ENCODE peak calls at places on chromosomes 2 and 18, in five cellular contexts. I, D, S, R and J are unnamed samples.

GRCh38 chr2:237182422-237183123 is 96.9 kb downstream of the COPS8 start:
- DNase-seq in I (no peak), D (peak; percentile 90), S (no peak), R (no peak), J (no peak)

GRCh38 chr2:12856934-12857660 is 140.4 kb downstream of the TRIB2 start:
- DNase-seq in I (no peak), D (peak; percentile 74), S (peak; percentile 86), R (no peak), J (peak; percentile 84)

GRCh38 chr2:68188831-68189230 is 31.1 kb downstream of the PNO1 start:
- DNase-seq in I (no peak), D (no peak), S (no peak), R (no peak), J (no peak)

GRCh38 chr2:190781604-190782198 is 98.9 kb upstream of the GLS start:
- DNase-seq in I (no peak), D (peak; percentile 79), S (peak; percentile 79), R (no peak), J (peak; percentile 31)

GRCh38 chr18:51196116-51196810 is 1.2 kb downstream of the MEX3C start:
- DNase-seq in I (peak; percentile 81), D (peak; percentile 64), S (peak; percentile 69), R (peak; percentile 62), J (no peak)

GRCh38 chr2:168583064-168583709 is 127.1 kb downstream of the CERS6 start:
- DNase-seq in I (no peak), D (peak; percentile 43), S (peak; percentile 68), R (no peak), J (no peak)

GRCh38 chr2:200380833-200381542 is 74.5 kb downstream of the SPATS2L start:
- DNase-seq in I (no peak), D (peak; percentile 70), S (peak; percentile 75), R (no peak), J (peak; percentile 66)

GRCh38 chr2:65885266-65885665 is 452.9 kb upstream of the SPRED2 start:
- DNase-seq in I (no peak), D (no peak), S (no peak), R (no peak), J (no peak)

GRCh38 chr2:236584521-236585384 is 15.1 kb downstream of the ACKR3 start:
- DNase-seq in I (no peak), D (no peak), S (no peak), R (no peak), J (no peak)

GRCh38 chr2:103788875-103789715 is 1027.3 kb downstream of the TMEM182 start:
- DNase-seq in I (peak; percentile 48), D (no peak), S (peak; percentile 1), R (no peak), J (peak; percentile 70)

GRCh38 chr18:63397349-63397748 is 24.9 kb downstream of the VPS4B start:
- DNase-seq in I (no peak), D (no peak), S (no peak), R (no peak), J (no peak)

GRCh38 chr2:73503992-73504570 is 118.4 kb downstream of the ALMS1 start:
- DNase-seq in I (no peak), D (peak; percentile 10), S (no peak), R (no peak), J (no peak)

GRCh38 chr2:7116516-7116915 is 199.3 kb downstream of the RNF144A start:
- DNase-seq in I (no peak), D (no peak), S (no peak), R (no peak), J (no peak)

GRCh38 chr2:25714740-25715139 is 41.4 kb upstream of the DTNB start:
- DNase-seq in I (no peak), D (peak; percentile 66), S (peak; percentile 46), R (no peak), J (no peak)

GRCh38 chr2:195646424-195646823 is 10.6 kb upstream of the SLC39A10 start:
- DNase-seq in I (no peak), D (no peak), S (no peak), R (no peak), J (no peak)

GRCh38 chr2:95730813-95731212 is 139.0 kb downstream of the TRIM43 start:
- DNase-seq in I (no peak), D (no peak), S (peak; percentile 2), R (no peak), J (no peak)

GRCh38 chr2:43026451-43027102 is 199.8 kb downstream of the ZFP36L2 start:
- DNase-seq in I (no peak), D (peak; percentile 60), S (no peak), R (peak; percentile 49), J (no peak)

GRCh38 chr2:137252934-137253333 is 487.6 kb downstream of the THSD7B start:
- DNase-seq in I (no peak), D (peak; percentile 51), S (peak; percentile 60), R (no peak), J (no peak)

GRCh38 chr2:118307864-118308263 is 219.6 kb downstream of the INSIG2 start:
- DNase-seq in I (no peak), D (no peak), S (no peak), R (no peak), J (no peak)

GRCh38 chr2:197327073-197327775 is 16.6 kb upstream of the ANKRD44 start:
- DNase-seq in I (no peak), D (no peak), S (no peak), R (no peak), J (no peak)

GRCh38 chr2:241859436-241860183 is 916 bp upstream of the PDCD1 start:
- DNase-seq in I (peak; percentile 89), D (peak; percentile 56), S (peak; percentile 84), R (peak; percentile 77), J (no peak)

GRCh38 chr2:207632575-207633492 is 7.6 kb upstream of the METTL21A start:
- DNase-seq in I (no peak), D (peak; percentile 79), S (peak; percentile 81), R (no peak), J (peak; percentile 43)